ENCODE peak calls at places on chromosomes 16 and 17, in ten cellular contexts. One of them, this sample, is unnamed.

GRCh38 chr16:56611281-56611833 is 3.0 kb downstream of the MT2A start:
- DNase-seq in myocyte: peak
- DNase-seq in GM04503: peak
- DNase-seq in IMR-90: peak
- DNase-seq in cardiac muscle cell: no peak
- DNase-seq in nucleus accumbens: no peak
- DNase-seq in T-helper 1 cell: no peak
- DNase-seq in neural crest cell: no peak
- DNase-seq in activated T-helper 1 cell treated with anti-CD3 and anti-CD28 coated beads, Interleukin-12 subunit alpha, Interleukin-12 subunit beta, Interleukin-2, Interleukin-4 antibody, amounts not matched to agents 30 ng/mL and 10 ng/mL and 1 ng/mL, durations not matched to agents 14 hours and 24 hours and 36 hours: no peak
- DNase-seq in left cardiac atrium: peak
- DNase-seq in this sample: no peak

GRCh38 chr17:57677301-57677700 is 67.8 kb downstream of the CCDC182 start:
- DNase-seq in IMR-90: no peak
- DNase-seq in cardiac muscle cell: no peak
- DNase-seq in T-helper 1 cell: no peak
- DNase-seq in myocyte: no peak
- DNase-seq in left cardiac atrium: no peak
- DNase-seq in nucleus accumbens: no peak
- DNase-seq in activated T-helper 1 cell treated with anti-CD3 and anti-CD28 coated beads, Interleukin-12 subunit alpha, Interleukin-12 subunit beta, Interleukin-2, Interleukin-4 antibody, amounts not matched to agents 30 ng/mL and 10 ng/mL and 1 ng/mL, durations not matched to agents 14 hours and 24 hours and 36 hours: no peak
- DNase-seq in GM04503: no peak
- DNase-seq in neural crest cell: no peak
- DNase-seq in this sample: no peak

GRCh38 chr16:75546293-75546692 is 9.8 kb downstream of the TMEM231 start:
- DNase-seq in nucleus accumbens: no peak
- DNase-seq in T-helper 1 cell: no peak
- DNase-seq in IMR-90: no peak
- DNase-seq in activated T-helper 1 cell treated with anti-CD3 and anti-CD28 coated beads, Interleukin-12 subunit alpha, Interleukin-12 subunit beta, Interleukin-2, Interleukin-4 antibody, amounts not matched to agents 30 ng/mL and 10 ng/mL and 1 ng/mL, durations not matched to agents 14 hours and 24 hours and 36 hours: no peak
- DNase-seq in left cardiac atrium: no peak
- DNase-seq in myocyte: no peak
- DNase-seq in neural crest cell: no peak
- DNase-seq in cardiac muscle cell: no peak
- DNase-seq in GM04503: no peak
- DNase-seq in this sample: no peak

GRCh38 chr16:23876256-23876896 is 40.6 kb downstream of the PRKCB start:
- DNase-seq in activated T-helper 1 cell treated with anti-CD3 and anti-CD28 coated beads, Interleukin-12 subunit alpha, Interleukin-12 subunit beta, Interleukin-2, Interleukin-4 antibody, amounts not matched to agents 30 ng/mL and 10 ng/mL and 1 ng/mL, durations not matched to agents 14 hours and 24 hours and 36 hours: no peak
- DNase-seq in nucleus accumbens: no peak
- DNase-seq in T-helper 1 cell: no peak
- DNase-seq in left cardiac atrium: no peak
- DNase-seq in IMR-90: no peak
- DNase-seq in cardiac muscle cell: no peak
- DNase-seq in myocyte: no peak
- DNase-seq in neural crest cell: no peak
- DNase-seq in GM04503: no peak
- DNase-seq in this sample: no peak

GRCh38 chr17:39763046-39763800 is 25.5 kb downstream of the GRB7 start:
- DNase-seq in myocyte: peak
- DNase-seq in GM04503: no peak
- DNase-seq in T-helper 1 cell: no peak
- DNase-seq in nucleus accumbens: no peak
- DNase-seq in activated T-helper 1 cell treated with anti-CD3 and anti-CD28 coated beads, Interleukin-12 subunit alpha, Interleukin-12 subunit beta, Interleukin-2, Interleukin-4 antibody, amounts not matched to agents 30 ng/mL and 10 ng/mL and 1 ng/mL, durations not matched to agents 14 hours and 24 hours and 36 hours: no peak
- DNase-seq in left cardiac atrium: no peak
- DNase-seq in neural crest cell: no peak
- DNase-seq in IMR-90: peak
- DNase-seq in cardiac muscle cell: no peak
- DNase-seq in this sample: no peak

GRCh38 chr16:3098459-3099394 is at the start of gene ZSCAN10:
- DNase-seq in GM04503: no peak
- DNase-seq in T-helper 1 cell: no peak
- DNase-seq in IMR-90: no peak
- DNase-seq in myocyte: no peak
- DNase-seq in activated T-helper 1 cell treated with anti-CD3 and anti-CD28 coated beads, Interleukin-12 subunit alpha, Interleukin-12 subunit beta, Interleukin-2, Interleukin-4 antibody, amounts not matched to agents 30 ng/mL and 10 ng/mL and 1 ng/mL, durations not matched to agents 14 hours and 24 hours and 36 hours: no peak
- DNase-seq in left cardiac atrium: no peak
- DNase-seq in cardiac muscle cell: no peak
- DNase-seq in neural crest cell: no peak
- DNase-seq in nucleus accumbens: no peak
- DNase-seq in this sample: no peak

GRCh38 chr17:70332356-70332755 is 163.0 kb downstream of the KCNJ2 start:
- DNase-seq in nucleus accumbens: no peak
- DNase-seq in T-helper 1 cell: no peak
- DNase-seq in left cardiac atrium: no peak
- DNase-seq in IMR-90: no peak
- DNase-seq in activated T-helper 1 cell treated with anti-CD3 and anti-CD28 coated beads, Interleukin-12 subunit alpha, Interleukin-12 subunit beta, Interleukin-2, Interleukin-4 antibody, amounts not matched to agents 30 ng/mL and 10 ng/mL and 1 ng/mL, durations not matched to agents 14 hours and 24 hours and 36 hours: no peak
- DNase-seq in GM04503: no peak
- DNase-seq in myocyte: no peak
- DNase-seq in neural crest cell: no peak
- DNase-seq in cardiac muscle cell: no peak
- DNase-seq in this sample: no peak

GRCh38 chr17:63399856-63400255 is 46.2 kb downstream of the CYB561 start:
- DNase-seq in activated T-helper 1 cell treated with anti-CD3 and anti-CD28 coated beads, Interleukin-12 subunit alpha, Interleukin-12 subunit beta, Interleukin-2, Interleukin-4 antibody, amounts not matched to agents 30 ng/mL and 10 ng/mL and 1 ng/mL, durations not matched to agents 14 hours and 24 hours and 36 hours: no peak
- DNase-seq in neural crest cell: no peak
- DNase-seq in myocyte: peak
- DNase-seq in left cardiac atrium: peak
- DNase-seq in T-helper 1 cell: no peak
- DNase-seq in nucleus accumbens: no peak
- DNase-seq in GM04503: no peak
- DNase-seq in cardiac muscle cell: no peak
- DNase-seq in IMR-90: peak
- DNase-seq in this sample: no peak

GRCh38 chr16:86288716-86289294 is 221.5 kb upstream of the FOXF1 start:
- DNase-seq in cardiac muscle cell: no peak
- DNase-seq in left cardiac atrium: no peak
- DNase-seq in T-helper 1 cell: no peak
- DNase-seq in activated T-helper 1 cell treated with anti-CD3 and anti-CD28 coated beads, Interleukin-12 subunit alpha, Interleukin-12 subunit beta, Interleukin-2, Interleukin-4 antibody, amounts not matched to agents 30 ng/mL and 10 ng/mL and 1 ng/mL, durations not matched to agents 14 hours and 24 hours and 36 hours: no peak
- DNase-seq in nucleus accumbens: no peak
- DNase-seq in myocyte: no peak
- DNase-seq in IMR-90: no peak
- DNase-seq in neural crest cell: no peak
- DNase-seq in GM04503: no peak
- DNase-seq in this sample: no peak

GRCh38 chr17:76081295-76082210 is 2.6 kb downstream of the ZACN start:
- DNase-seq in left cardiac atrium: no peak
- DNase-seq in nucleus accumbens: no peak
- DNase-seq in GM04503: no peak
- DNase-seq in IMR-90: no peak
- DNase-seq in activated T-helper 1 cell treated with anti-CD3 and anti-CD28 coated beads, Interleukin-12 subunit alpha, Interleukin-12 subunit beta, Interleukin-2, Interleukin-4 antibody, amounts not matched to agents 30 ng/mL and 10 ng/mL and 1 ng/mL, durations not matched to agents 14 hours and 24 hours and 36 hours: no peak
- DNase-seq in T-helper 1 cell: no peak
- DNase-seq in myocyte: no peak
- DNase-seq in cardiac muscle cell: no peak
- DNase-seq in neural crest cell: no peak
- DNase-seq in this sample: no peak

GRCh38 chr17:78515480-78515879 is 61.7 kb downstream of the DNAH17 start:
- DNase-seq in GM04503: no peak
- DNase-seq in myocyte: no peak
- DNase-seq in activated T-helper 1 cell treated with anti-CD3 and anti-CD28 coated beads, Interleukin-12 subunit alpha, Interleukin-12 subunit beta, Interleukin-2, Interleukin-4 antibody, amounts not matched to agents 30 ng/mL and 10 ng/mL and 1 ng/mL, durations not matched to agents 14 hours and 24 hours and 36 hours: no peak
- DNase-seq in neural crest cell: no peak
- DNase-seq in nucleus accumbens: no peak
- DNase-seq in T-helper 1 cell: no peak
- DNase-seq in cardiac muscle cell: no peak
- DNase-seq in left cardiac atrium: no peak
- DNase-seq in IMR-90: no peak
- DNase-seq in this sample: no peak

GRCh38 chr16:88355093-88355388 is 27.7 kb upstream of the ZNF469 start:
- DNase-seq in myocyte: no peak
- DNase-seq in left cardiac atrium: no peak
- DNase-seq in cardiac muscle cell: no peak
- DNase-seq in nucleus accumbens: no peak
- DNase-seq in activated T-helper 1 cell treated with anti-CD3 and anti-CD28 coated beads, Interleukin-12 subunit alpha, Interleukin-12 subunit beta, Interleukin-2, Interleukin-4 antibody, amounts not matched to agents 30 ng/mL and 10 ng/mL and 1 ng/mL, durations not matched to agents 14 hours and 24 hours and 36 hours: no peak
- DNase-seq in neural crest cell: no peak
- DNase-seq in IMR-90: no peak
- DNase-seq in GM04503: no peak
- DNase-seq in T-helper 1 cell: no peak
- DNase-seq in this sample: no peak

GRCh38 chr17:67569873-67570272 is 147.9 kb upstream of the NOL11 start:
- DNase-seq in nucleus accumbens: no peak
- DNase-seq in GM04503: no peak
- DNase-seq in left cardiac atrium: no peak
- DNase-seq in activated T-helper 1 cell treated with anti-CD3 and anti-CD28 coated beads, Interleukin-12 subunit alpha, Interleukin-12 subunit beta, Interleukin-2, Interleukin-4 antibody, amounts not matched to agents 30 ng/mL and 10 ng/mL and 1 ng/mL, durations not matched to agents 14 hours and 24 hours and 36 hours: no peak
- DNase-seq in T-helper 1 cell: no peak
- DNase-seq in neural crest cell: no peak
- DNase-seq in cardiac muscle cell: no peak
- DNase-seq in IMR-90: no peak
- DNase-seq in myocyte: no peak
- DNase-seq in this sample: no peak

GRCh38 chr17:58381124-58381838 is 29.3 kb upstream of the SUPT4H1 start:
- DNase-seq in myocyte: peak
- DNase-seq in T-helper 1 cell: no peak
- DNase-seq in cardiac muscle cell: no peak
- DNase-seq in activated T-helper 1 cell treated with anti-CD3 and anti-CD28 coated beads, Interleukin-12 subunit alpha, Interleukin-12 subunit beta, Interleukin-2, Interleukin-4 antibody, amounts not matched to agents 30 ng/mL and 10 ng/mL and 1 ng/mL, durations not matched to agents 14 hours and 24 hours and 36 hours: no peak
- DNase-seq in IMR-90: no peak
- DNase-seq in left cardiac atrium: no peak
- DNase-seq in nucleus accumbens: no peak
- DNase-seq in GM04503: no peak
- DNase-seq in neural crest cell: no peak
- DNase-seq in this sample: no peak

GRCh38 chr16:65781363-65781762 is 585.1 kb upstream of the CDH5 start:
- DNase-seq in T-helper 1 cell: no peak
- DNase-seq in neural crest cell: no peak
- DNase-seq in GM04503: no peak
- DNase-seq in IMR-90: peak
- DNase-seq in cardiac muscle cell: no peak
- DNase-seq in left cardiac atrium: no peak
- DNase-seq in activated T-helper 1 cell treated with anti-CD3 and anti-CD28 coated beads, Interleukin-12 subunit alpha, Interleukin-12 subunit beta, Interleukin-2, Interleukin-4 antibody, amounts not matched to agents 30 ng/mL and 10 ng/mL and 1 ng/mL, durations not matched to agents 14 hours and 24 hours and 36 hours: no peak
- DNase-seq in myocyte: no peak
- DNase-seq in nucleus accumbens: no peak
- DNase-seq in this sample: peak

GRCh38 chr16:27327586-27327915 is 13.8 kb downstream of the IL4R start:
- DNase-seq in left cardiac atrium: no peak
- DNase-seq in activated T-helper 1 cell treated with anti-CD3 and anti-CD28 coated beads, Interleukin-12 subunit alpha, Interleukin-12 subunit beta, Interleukin-2, Interleukin-4 antibody, amounts not matched to agents 30 ng/mL and 10 ng/mL and 1 ng/mL, durations not matched to agents 14 hours and 24 hours and 36 hours: no peak
- DNase-seq in neural crest cell: no peak
- DNase-seq in T-helper 1 cell: no peak
- DNase-seq in nucleus accumbens: no peak
- DNase-seq in GM04503: no peak
- DNase-seq in myocyte: no peak
- DNase-seq in IMR-90: no peak
- DNase-seq in cardiac muscle cell: no peak
- DNase-seq in this sample: no peak

GRCh38 chr16:58280846-58281301 is 14.0 kb downstream of the PRSS54 start:
- DNase-seq in GM04503: no peak
- DNase-seq in T-helper 1 cell: no peak
- DNase-seq in myocyte: peak
- DNase-seq in cardiac muscle cell: no peak
- DNase-seq in left cardiac atrium: no peak
- DNase-seq in activated T-helper 1 cell treated with anti-CD3 and anti-CD28 coated beads, Interleukin-12 subunit alpha, Interleukin-12 subunit beta, Interleukin-2, Interleukin-4 antibody, amounts not matched to agents 30 ng/mL and 10 ng/mL and 1 ng/mL, durations not matched to agents 14 hours and 24 hours and 36 hours: no peak
- DNase-seq in neural crest cell: no peak
- DNase-seq in IMR-90: no peak
- DNase-seq in nucleus accumbens: no peak
- DNase-seq in this sample: no peak

GRCh38 chr16:8890549-8890921 is 8.4 kb downstream of the LITAFD start:
- DNase-seq in IMR-90: no peak
- DNase-seq in T-helper 1 cell: no peak
- DNase-seq in myocyte: no peak
- DNase-seq in neural crest cell: no peak
- DNase-seq in GM04503: no peak
- DNase-seq in cardiac muscle cell: no peak
- DNase-seq in activated T-helper 1 cell treated with anti-CD3 and anti-CD28 coated beads, Interleukin-12 subunit alpha, Interleukin-12 subunit beta, Interleukin-2, Interleukin-4 antibody, amounts not matched to agents 30 ng/mL and 10 ng/mL and 1 ng/mL, durations not matched to agents 14 hours and 24 hours and 36 hours: no peak
- DNase-seq in left cardiac atrium: no peak
- DNase-seq in nucleus accumbens: no peak
- DNase-seq in this sample: no peak

GRCh38 chr17:335691-336090 is 16.9 kb downstream of the RPH3AL start:
- DNase-seq in neural crest cell: no peak
- DNase-seq in cardiac muscle cell: peak
- DNase-seq in nucleus accumbens: no peak
- DNase-seq in myocyte: no peak
- DNase-seq in GM04503: no peak
- DNase-seq in activated T-helper 1 cell treated with anti-CD3 and anti-CD28 coated beads, Interleukin-12 subunit alpha, Interleukin-12 subunit beta, Interleukin-2, Interleukin-4 antibody, amounts not matched to agents 30 ng/mL and 10 ng/mL and 1 ng/mL, durations not matched to agents 14 hours and 24 hours and 36 hours: no peak
- DNase-seq in left cardiac atrium: no peak
- DNase-seq in T-helper 1 cell: no peak
- DNase-seq in IMR-90: no peak
- DNase-seq in this sample: no peak

GRCh38 chr16:11955713-11956123 is 9.3 kb upstream of the TNFRSF17 start:
- DNase-seq in myocyte: no peak
- DNase-seq in IMR-90: peak
- DNase-seq in GM04503: peak
- DNase-seq in neural crest cell: no peak
- DNase-seq in left cardiac atrium: no peak
- DNase-seq in activated T-helper 1 cell treated with anti-CD3 and anti-CD28 coated beads, Interleukin-12 subunit alpha, Interleukin-12 subunit beta, Interleukin-2, Interleukin-4 antibody, amounts not matched to agents 30 ng/mL and 10 ng/mL and 1 ng/mL, durations not matched to agents 14 hours and 24 hours and 36 hours: no peak
- DNase-seq in T-helper 1 cell: no peak
- DNase-seq in nucleus accumbens: no peak
- DNase-seq in cardiac muscle cell: no peak
- DNase-seq in this sample: peak

GRCh38 chr17:27497696-27498095 is 41.4 kb downstream of the KSR1 start:
- DNase-seq in GM04503: no peak
- DNase-seq in nucleus accumbens: no peak
- DNase-seq in neural crest cell: no peak
- DNase-seq in activated T-helper 1 cell treated with anti-CD3 and anti-CD28 coated beads, Interleukin-12 subunit alpha, Interleukin-12 subunit beta, Interleukin-2, Interleukin-4 antibody, amounts not matched to agents 30 ng/mL and 10 ng/mL and 1 ng/mL, durations not matched to agents 14 hours and 24 hours and 36 hours: no peak
- DNase-seq in cardiac muscle cell: no peak
- DNase-seq in left cardiac atrium: no peak
- DNase-seq in IMR-90: no peak
- DNase-seq in myocyte: no peak
- DNase-seq in T-helper 1 cell: no peak
- DNase-seq in this sample: no peak

GRCh38 chr16:68345351-68345810 is 34.6 kb downstream of the PRMT7 start:
- DNase-seq in left cardiac atrium: no peak
- DNase-seq in neural crest cell: no peak
- DNase-seq in GM04503: no peak
- DNase-seq in IMR-90: peak
- DNase-seq in nucleus accumbens: no peak
- DNase-seq in activated T-helper 1 cell treated with anti-CD3 and anti-CD28 coated beads, Interleukin-12 subunit alpha, Interleukin-12 subunit beta, Interleukin-2, Interleukin-4 antibody, amounts not matched to agents 30 ng/mL and 10 ng/mL and 1 ng/mL, durations not matched to agents 14 hours and 24 hours and 36 hours: no peak
- DNase-seq in T-helper 1 cell: no peak
- DNase-seq in myocyte: peak
- DNase-seq in cardiac muscle cell: no peak
- DNase-seq in this sample: no peak